ENCODE peak calls at places on chromosomes 16 and 17, in six cellular contexts. L, I, O, E, M and F are unnamed samples.

GRCh38 chr16:84983308-84983707 is 28.0 kb downstream of the ZDHHC7 start:
- DNase-seq in L (no peak), I (no peak), O (no peak), E (no peak), M (no peak), F (no peak)

GRCh38 chr17:80717661-80718060 is 173.0 kb downstream of the RPTOR start:
- DNase-seq in L (no peak), I (no peak), O (no peak), E (no peak), M (no peak), F (no peak)

GRCh38 chr17:34720760-34721159 is 141.4 kb downstream of the TMEM132E start:
- DNase-seq in L (no peak), I (no peak), O (no peak), E (no peak), M (no peak), F (no peak)

GRCh38 chr17:18314059-18314730 is 599 bp downstream of the TOP3A start:
- DNase-seq in L (no peak), I (no peak), O (no peak), E (peak), M (no peak), F (no peak)

GRCh38 chr16:56609463-56609921 is 1.1 kb downstream of the MT2A start:
- DNase-seq in L (peak), I (peak), O (no peak), E (peak), M (no peak), F (no peak)

GRCh38 chr16:81723098-81723723 is 55.9 kb upstream of the PLCG2 start:
- DNase-seq in L (no peak), I (no peak), O (no peak), E (peak), M (no peak), F (no peak)

GRCh38 chr17:6591599-6592158 is 35.3 kb upstream of the PITPNM3 start:
- DNase-seq in L (no peak), I (no peak), O (no peak), E (no peak), M (no peak), F (no peak)

GRCh38 chr17:11238710-11239109 is 2.3 kb upstream of the SHISA6 start:
- DNase-seq in L (no peak), I (no peak), O (no peak), E (no peak), M (no peak), F (no peak)

GRCh38 chr17:78898075-78898836 is 4.7 kb downstream of the CEP295NL start:
- DNase-seq in L (no peak), I (no peak), O (no peak), E (no peak), M (no peak), F (no peak)

GRCh38 chr17:12579245-12579644 is 86.4 kb upstream of the MYOCD start:
- DNase-seq in L (no peak), I (no peak), O (no peak), E (no peak), M (no peak), F (no peak)

GRCh38 chr17:77163001-77163400 is 22.2 kb downstream of the SEC14L1 start:
- DNase-seq in L (no peak), I (no peak), O (no peak), E (no peak), M (no peak), F (no peak)

GRCh38 chr17:75032896-75033294 is 13.9 kb downstream of the ATP5PD start:
- DNase-seq in L (no peak), I (peak), O (no peak), E (no peak), M (no peak), F (no peak)

GRCh38 chr17:72915631-72916081 is 176.8 kb downstream of the SLC39A11 start:
- DNase-seq in L (no peak), I (no peak), O (no peak), E (no peak), M (no peak), F (no peak)

GRCh38 chr17:72386619-72387237 is 265.9 kb downstream of the SOX9 start:
- DNase-seq in L (no peak), I (no peak), O (no peak), E (no peak), M (no peak), F (no peak)

GRCh38 chr16:83533193-83533592 is 274.6 kb upstream of the HSBP1 start:
- DNase-seq in L (no peak), I (no peak), O (no peak), E (no peak), M (no peak), F (no peak)

GRCh38 chr17:7263071-7263800 is 958 bp upstream of the CLDN7 start:
- DNase-seq in L (no peak), I (no peak), O (peak), E (no peak), M (peak), F (no peak)

GRCh38 chr17:59311051-59311468 is 20.4 kb upstream of the YPEL2 start:
- DNase-seq in L (no peak), I (no peak), O (no peak), E (peak), M (no peak), F (peak)

GRCh38 chr16:26464576-26465266 is 602.0 kb upstream of the C16orf82 start:
- DNase-seq in L (no peak), I (no peak), O (no peak), E (no peak), M (no peak), F (no peak)

GRCh38 chr16:81036751-81037350 is 1.2 kb downstream of the ATMIN start:
- DNase-seq in L (no peak), I (no peak), O (no peak), E (peak), M (no peak), F (no peak)

GRCh38 chr16:19583665-19584300 is 28.3 kb downstream of the VPS35L start:
- DNase-seq in L (no peak), I (no peak), O (no peak), E (peak), M (no peak), F (no peak)

GRCh38 chr17:19003543-19003965 is 1.0 kb downstream of the FAM83G start:
- DNase-seq in L (no peak), I (no peak), O (no peak), E (peak), M (no peak), F (no peak)

GRCh38 chr16:11144122-11144521 is 111.9 kb downstream of the SOCS1 start:
- DNase-seq in L (no peak), I (peak), O (no peak), E (no peak), M (no peak), F (no peak)

GRCh38 chr16:4011225-4011939 is 104.9 kb downstream of the ADCY9 start:
- DNase-seq in L (no peak), I (no peak), O (no peak), E (no peak), M (no peak), F (no peak)

GRCh38 chr16:55285586-55285985 is 38.4 kb upstream of the IRX6 start:
- DNase-seq in L (no peak), I (no peak), O (no peak), E (no peak), M (no peak), F (no peak)

GRCh38 chr17:43536236-43537088 is 9.7 kb downstream of the ETV4 start:
- DNase-seq in L (no peak), I (no peak), O (no peak), E (peak), M (no peak), F (no peak)

GRCh38 chr16:2156025-2156848 is 655 bp downstream of the TRAF7 start:
- DNase-seq in L (peak), I (no peak), O (no peak), E (peak), M (no peak), F (no peak)

GRCh38 chr17:48014603-48015037 is 23.0 kb downstream of the COPZ2 start:
- DNase-seq in L (no peak), I (no peak), O (no peak), E (no peak), M (no peak), F (no peak)

GRCh38 chr17:5000237-5000639 is 2.5 kb downstream of the KIF1C start:
- DNase-seq in L (peak), I (peak), O (no peak), E (no peak), M (peak), F (no peak)

GRCh38 chr17:48994548-48995331 is 2.4 kb upstream of the IGF2BP1 start:
- DNase-seq in L (peak), I (no peak), O (no peak), E (no peak), M (no peak), F (no peak)

GRCh38 chr16:8326234-8326633 is 264.1 kb downstream of the TMEM114 start:
- DNase-seq in L (no peak), I (no peak), O (no peak), E (no peak), M (no peak), F (no peak)

GRCh38 chr16:64147941-64148340 is 973.9 kb downstream of the CDH11 start:
- DNase-seq in L (no peak), I (no peak), O (no peak), E (no peak), M (no peak), F (no peak)

GRCh38 chr17:40177275-40177874 is at the start of gene RAPGEFL1:
- DNase-seq in L (peak), I (peak), O (peak), E (no peak), M (peak), F (peak)

DNA sequence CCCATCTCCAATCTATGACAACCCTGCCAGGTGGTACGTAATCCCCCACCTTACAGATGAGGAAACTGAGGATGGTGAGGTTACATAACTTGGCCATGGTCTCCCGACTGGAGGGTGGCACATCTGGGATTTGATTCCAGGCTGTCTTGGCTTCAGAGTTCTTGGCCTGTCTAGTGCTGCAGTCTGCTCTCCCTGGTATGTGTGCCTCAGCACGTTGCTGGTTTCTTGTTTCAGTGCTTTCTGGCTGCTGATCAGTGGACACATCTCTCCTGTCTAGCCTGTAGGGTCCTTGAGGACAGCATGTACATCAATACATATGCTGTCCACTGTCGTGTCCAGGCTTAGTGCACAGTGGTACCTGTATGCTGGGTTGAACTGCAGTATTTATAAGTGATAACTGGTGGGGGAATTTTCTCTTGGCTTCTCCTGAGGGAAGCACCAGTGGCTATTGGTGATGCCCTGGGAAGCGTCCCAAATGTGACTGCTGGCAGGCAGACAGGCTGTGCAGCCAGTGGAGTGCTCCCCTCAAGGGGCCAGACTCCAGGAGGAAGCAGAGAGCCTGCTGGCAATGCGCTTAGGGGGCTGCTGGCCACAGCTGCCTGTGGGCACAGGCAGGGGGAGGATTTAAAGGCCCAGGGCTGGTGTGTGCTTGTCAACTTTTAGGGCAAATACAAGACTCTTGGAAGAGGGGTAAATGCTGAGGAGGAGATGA is 14.4 kb downstream of the CTRL start:
- DNase-seq in L (no peak), I (no peak), O (no peak), E (no peak), M (no peak), F (no peak)
- TF ChIP-seq CTCF in L (no peak), I (no peak), O (no peak), E (no peak), M (no peak), F (no peak)

GRCh38 chr16:30972872-30973271 is 12.1 kb upstream of the HSD3B7 start:
- DNase-seq in L (no peak), I (no peak), O (no peak), E (no peak), M (no peak), F (no peak)
- TF ChIP-seq CTCF in L (no peak), I (no peak), O (no peak), E (no peak), M (no peak), F (no peak)

GRCh38 chr17:58215685-58216084 is 3.4 kb downstream of the MKS1 start:
- DNase-seq in L (no peak), I (no peak), O (no peak), E (peak), M (no peak), F (no peak)
- TF ChIP-seq CTCF in L (no peak), I (no peak), O (no peak), E (peak), M (no peak), F (no peak)

DNA sequence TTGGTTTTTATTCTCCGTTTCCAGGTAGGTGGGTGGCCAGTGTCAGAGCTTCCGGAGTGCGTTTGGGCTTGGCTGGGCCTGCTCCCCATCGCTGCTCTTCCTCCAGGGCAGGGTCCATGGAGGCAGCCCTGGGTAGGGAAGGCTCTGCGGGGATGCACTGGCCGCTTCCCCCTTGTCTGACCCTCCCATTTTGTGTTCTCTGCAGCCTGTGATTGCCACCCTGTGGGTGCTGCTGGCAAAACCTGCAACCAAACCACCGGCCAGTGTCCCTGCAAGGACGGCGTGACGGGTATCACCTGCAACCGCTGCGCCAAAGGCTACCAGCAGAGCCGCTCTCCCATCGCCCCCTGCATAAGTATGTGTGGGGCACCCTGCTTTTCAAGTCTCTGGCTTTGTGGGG is 158.3 kb downstream of the NTN1 start:
- DNase-seq in L (no peak), I (no peak), O (no peak), E (no peak), M (no peak), F (no peak)
- TF ChIP-seq CTCF in L (no peak), I (no peak), O (no peak), E (no peak), M (no peak), F (no peak)

GRCh38 chr17:37490022-37490587 is 414 bp downstream of the DUSP14 start:
- DNase-seq in L (no peak), I (peak), O (peak), E (peak), M (peak), F (no peak)
- TF ChIP-seq CTCF in L (peak), I (peak), O (peak), E (peak), M (peak), F (peak)